ENCODE peak calls at places on chromosomes 4 and X, in seven cellular contexts. One of them, this sample, is unnamed.

GRCh38 chr4:1604181-1604705 is 79.9 kb downstream of the FAM53A start:
- DNase-seq in Peyer's patch: no peak
- DNase-seq in pons: no peak
- DNase-seq in activated CD4-positive, alpha-beta T cell treated with anti-CD3 and anti-CD28 coated beads, Interleukin-2, amount 50 U/mL, for 24 hours: no peak
- DNase-seq in stimulated activated CD8-positive, alpha-beta memory T cell treated with anti-CD3 and anti-CD28 coated beads, Interleukin-4, amount 100 ng/mL, for 1 hour: no peak
- DNase-seq in T-helper 9 cell: no peak
- DNase-seq in amniotic stem cell: no peak
- DNase-seq in this sample: no peak

GRCh38 chr4:1080961-1081688 is 32.2 kb downstream of the RNF212 start:
- DNase-seq in stimulated activated CD8-positive, alpha-beta memory T cell treated with anti-CD3 and anti-CD28 coated beads, Interleukin-4, amount 100 ng/mL, for 1 hour: no peak
- DNase-seq in pons: no peak
- DNase-seq in activated CD4-positive, alpha-beta T cell treated with anti-CD3 and anti-CD28 coated beads, Interleukin-2, amount 50 U/mL, for 24 hours: no peak
- DNase-seq in T-helper 9 cell: no peak
- DNase-seq in Peyer's patch: no peak
- DNase-seq in amniotic stem cell: no peak
- DNase-seq in this sample: peak; percentile 64

GRCh38 chrX:45228126-45228525 is 27.4 kb upstream of the DIPK2B start:
- DNase-seq in amniotic stem cell: no peak
- DNase-seq in stimulated activated CD8-positive, alpha-beta memory T cell treated with anti-CD3 and anti-CD28 coated beads, Interleukin-4, amount 100 ng/mL, for 1 hour: no peak
- DNase-seq in Peyer's patch: no peak
- DNase-seq in pons: no peak
- DNase-seq in activated CD4-positive, alpha-beta T cell treated with anti-CD3 and anti-CD28 coated beads, Interleukin-2, amount 50 U/mL, for 24 hours: no peak
- DNase-seq in T-helper 9 cell: no peak
- DNase-seq in this sample: no peak

GRCh38 chrX:49878834-49879655 is at the start of gene USP27X:
- DNase-seq in Peyer's patch: peak; percentile 83
- DNase-seq in activated CD4-positive, alpha-beta T cell treated with anti-CD3 and anti-CD28 coated beads, Interleukin-2, amount 50 U/mL, for 24 hours: peak; percentile 43
- DNase-seq in pons: peak; percentile 74
- DNase-seq in amniotic stem cell: peak; percentile 54
- DNase-seq in T-helper 9 cell: peak; percentile 74
- DNase-seq in stimulated activated CD8-positive, alpha-beta memory T cell treated with anti-CD3 and anti-CD28 coated beads, Interleukin-4, amount 100 ng/mL, for 1 hour: peak; percentile 34
- DNase-seq in this sample: peak; percentile 83

GRCh38 chr4:156971623-156972369 is at the start of gene PDGFC:
- DNase-seq in T-helper 9 cell: no peak
- DNase-seq in amniotic stem cell: no peak
- DNase-seq in Peyer's patch: peak; percentile 78
- DNase-seq in activated CD4-positive, alpha-beta T cell treated with anti-CD3 and anti-CD28 coated beads, Interleukin-2, amount 50 U/mL, for 24 hours: no peak
- DNase-seq in stimulated activated CD8-positive, alpha-beta memory T cell treated with anti-CD3 and anti-CD28 coated beads, Interleukin-4, amount 100 ng/mL, for 1 hour: no peak
- DNase-seq in pons: peak; percentile 30
- DNase-seq in this sample: no peak

GRCh38 chrX:118062048-118062789 is 54.4 kb downstream of the KLHL13 start:
- DNase-seq in Peyer's patch: no peak
- DNase-seq in stimulated activated CD8-positive, alpha-beta memory T cell treated with anti-CD3 and anti-CD28 coated beads, Interleukin-4, amount 100 ng/mL, for 1 hour: no peak
- DNase-seq in pons: no peak
- DNase-seq in amniotic stem cell: no peak
- DNase-seq in activated CD4-positive, alpha-beta T cell treated with anti-CD3 and anti-CD28 coated beads, Interleukin-2, amount 50 U/mL, for 24 hours: no peak
- DNase-seq in T-helper 9 cell: no peak
- DNase-seq in this sample: no peak

GRCh38 chr4:90112715-90113114 is 14.5 kb upstream of the CCSER1 start:
- DNase-seq in amniotic stem cell: no peak
- DNase-seq in stimulated activated CD8-positive, alpha-beta memory T cell treated with anti-CD3 and anti-CD28 coated beads, Interleukin-4, amount 100 ng/mL, for 1 hour: no peak
- DNase-seq in T-helper 9 cell: no peak
- DNase-seq in Peyer's patch: no peak
- DNase-seq in activated CD4-positive, alpha-beta T cell treated with anti-CD3 and anti-CD28 coated beads, Interleukin-2, amount 50 U/mL, for 24 hours: no peak
- DNase-seq in pons: no peak
- DNase-seq in this sample: peak; percentile 12

GRCh38 chr4:14865804-14866203 is 136.5 kb upstream of the CPEB2 start:
- DNase-seq in pons: peak; percentile 28
- DNase-seq in T-helper 9 cell: no peak
- DNase-seq in amniotic stem cell: no peak
- DNase-seq in Peyer's patch: no peak
- DNase-seq in activated CD4-positive, alpha-beta T cell treated with anti-CD3 and anti-CD28 coated beads, Interleukin-2, amount 50 U/mL, for 24 hours: no peak
- DNase-seq in stimulated activated CD8-positive, alpha-beta memory T cell treated with anti-CD3 and anti-CD28 coated beads, Interleukin-4, amount 100 ng/mL, for 1 hour: no peak
- DNase-seq in this sample: no peak